ENCODE peak calls at places on chromosomes 4 and X, in five cellular contexts. V is tibial nerve, L is stomach, T is brain microvascular endothelial cell, X is HL-60. A is an unnamed sample.

GRCh38 chrX:41518127-41518840 is 71.1 kb downstream of the NYX start:
- DNase-seq in V (no peak), L (no peak), T (no peak), X (no peak), A (no peak)

GRCh38 chr4:124334119-124334518 is 378.4 kb downstream of the ANKRD50 start:
- DNase-seq in V (peak), L (no peak), T (peak), X (no peak), A (peak)

GRCh38 chr4:52911684-52912294 is 49.7 kb downstream of the RASL11B start:
- DNase-seq in V (peak), L (peak), T (peak), X (peak), A (no peak)

GRCh38 chrX:128728943-128729342 is 676.7 kb upstream of the ACTRT1 start:
- DNase-seq in V (no peak), L (no peak), T (no peak), X (no peak), A (no peak)

GRCh38 chrX:46994096-46994495 is 81.9 kb downstream of the JADE3 start:
- DNase-seq in V (no peak), L (no peak), T (no peak), X (no peak), A (no peak)

GRCh38 chr4:38132140-38132673 is 172.0 kb downstream of the PTTG2 start:
- DNase-seq in V (peak), L (no peak), T (peak), X (no peak), A (peak)

GRCh38 chrX:69615779-69616519 is at the start of gene EDA:
- DNase-seq in V (peak), L (peak), T (peak), X (peak), A (peak)

GRCh38 chr4:86496094-86497060 is 97.7 kb upstream of the PTPN13 start:
- DNase-seq in V (peak), L (peak), T (peak), X (peak), A (peak)

GRCh38 chrX:155876704-155877103 is 4.4 kb upstream of the VAMP7 start:
- DNase-seq in V (no peak), L (no peak), T (no peak), X (no peak), A (no peak)

GRCh38 chr4:75037253-75037652 is 104.3 kb downstream of the PARM1 start:
- DNase-seq in V (peak), L (no peak), T (no peak), X (no peak), A (no peak)

GRCh38 chr4:102552781-102553180 is 51.6 kb downstream of the NFKB1 start:
- DNase-seq in V (no peak), L (no peak), T (no peak), X (no peak), A (no peak)

GRCh38 chr4:112082954-112083586 is 62.2 kb upstream of the FAM241A start:
- DNase-seq in V (no peak), L (no peak), T (peak), X (no peak), A (peak)

GRCh38 chrX:111270339-111270738 is at the start of gene CAPN6:
- DNase-seq in V (no peak), L (peak), T (no peak), X (no peak), A (no peak)

DNA sequence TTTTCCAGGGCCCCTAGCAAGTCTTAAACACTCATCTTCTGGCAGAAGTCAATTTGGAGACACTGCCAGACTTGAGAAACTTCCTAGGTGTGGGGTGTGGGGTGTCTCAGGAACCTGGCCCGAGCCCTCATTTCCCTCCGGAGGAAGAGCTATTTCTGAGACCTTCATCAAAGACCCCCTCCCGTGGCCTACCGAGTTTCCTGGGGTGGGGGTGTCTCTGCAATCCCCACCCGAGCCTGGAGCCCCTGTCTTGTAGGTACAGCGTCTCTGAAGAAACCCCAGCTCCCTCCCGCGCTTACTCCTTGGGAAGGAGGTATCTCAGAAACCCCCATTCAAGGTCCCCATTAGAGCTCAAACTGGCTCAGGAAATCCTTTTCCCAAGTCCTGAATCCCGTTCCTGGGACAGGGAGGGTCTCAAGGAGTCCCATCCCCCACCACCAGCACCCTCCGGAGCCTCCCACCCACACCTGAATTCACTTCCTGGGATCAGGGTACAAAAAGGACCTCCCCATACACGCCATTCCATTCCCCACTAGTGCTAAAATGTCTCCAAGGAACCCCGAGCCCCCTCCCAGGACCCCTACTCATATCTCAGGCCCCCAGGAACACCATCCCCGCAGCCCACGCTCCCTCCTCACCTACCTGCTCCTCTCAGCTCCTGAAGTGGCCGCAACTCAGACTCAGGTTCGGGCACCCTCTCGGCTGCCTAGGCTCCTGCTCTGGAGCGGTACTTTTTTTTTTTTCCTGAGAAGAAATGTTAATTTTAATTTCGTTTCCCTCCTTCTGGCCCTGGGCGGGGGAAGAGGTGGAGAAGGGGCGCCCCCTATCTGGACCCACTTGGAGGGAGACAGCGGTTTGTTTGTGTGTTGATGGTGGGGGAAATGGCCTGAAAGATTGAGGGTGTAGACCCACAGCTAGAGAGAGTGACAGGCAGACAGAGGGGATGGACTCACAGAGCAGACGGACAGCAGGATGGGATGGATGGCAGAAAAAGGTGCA is 1.1 kb downstream of the SLC38A5 start:
- DNase-seq in V (no peak), L (no peak), T (no peak), X (peak), A (no peak)
- TF ChIP-seq CTCF in V (no peak), L (no peak), T (peak), X (no peak), A (peak)

GRCh38 chr4:73222466-73223257 is 35.9 kb downstream of the ANKRD17 start:
- DNase-seq in V (peak), L (peak), T (peak), X (peak), A (peak)
- H3K4me3 ChIP-seq in V (peak), L (peak), T (peak), X (peak), A (peak)

GRCh38 chr4:48683784-48684666 is 96.1 kb downstream of the FRYL start:
- DNase-seq in V (no peak), L (no peak), T (no peak), X (no peak), A (no peak)

GRCh38 chr4:48680848-48681568 is 99.1 kb downstream of the FRYL start:
- DNase-seq in V (no peak), L (no peak), T (no peak), X (no peak), A (no peak)

GRCh38 chr4:48687313-48687712 is 92.8 kb downstream of the FRYL start:
- DNase-seq in V (no peak), L (no peak), T (no peak), X (no peak), A (no peak)

GRCh38 chr4:48686369-48686768 is 93.7 kb downstream of the FRYL start:
- DNase-seq in V (no peak), L (no peak), T (no peak), X (no peak), A (no peak)

DNA sequence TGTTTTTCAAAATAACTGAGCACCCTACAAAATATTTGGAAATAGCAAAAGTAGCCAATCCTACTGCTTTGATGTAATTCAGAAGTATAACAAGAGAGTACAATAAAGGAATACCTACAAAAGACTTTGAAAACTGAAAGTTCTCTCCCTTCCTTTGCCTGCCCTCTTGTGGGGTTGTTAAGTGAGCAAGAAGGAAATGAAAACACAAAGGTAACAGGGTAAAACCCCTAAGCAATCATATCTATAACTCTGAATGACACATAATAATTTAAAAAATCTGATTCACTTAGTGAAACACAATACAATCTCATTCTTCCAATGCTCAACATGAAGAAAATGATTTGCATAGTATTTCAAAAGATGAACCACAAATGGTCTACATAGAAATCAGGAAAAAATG is 98.2 kb downstream of the FRYL start:
- DNase-seq in V (no peak), L (no peak), T (no peak), X (no peak), A (no peak)
- TF ChIP-seq CTCF in V (no peak), L (peak), T (peak), X (no peak), A (peak)

DNA sequence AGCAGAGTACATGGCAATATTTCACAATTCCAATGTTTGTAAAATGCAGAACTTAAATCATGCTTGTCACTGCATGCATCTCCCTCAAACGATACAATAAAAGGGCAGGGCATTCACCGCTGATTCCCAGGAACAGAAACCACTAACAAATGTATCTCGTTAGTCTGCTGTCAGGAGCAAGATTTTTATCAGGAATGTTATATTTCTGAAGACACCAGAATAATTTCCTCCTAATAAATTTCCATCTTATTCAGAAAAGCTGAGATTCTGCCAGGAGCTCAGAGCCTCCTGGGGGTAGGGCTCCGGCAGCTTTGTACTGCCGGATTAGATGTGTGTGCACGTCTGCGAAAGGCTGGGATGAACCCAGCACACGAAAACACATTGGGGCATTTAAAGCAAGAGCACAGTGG is 54.0 kb upstream of the LDB2 start:
- DNase-seq in V (no peak), L (no peak), T (no peak), X (no peak), A (no peak)
- H3K4me3 ChIP-seq in V (peak), L (no peak), T (no peak), X (no peak), A (no peak)

GRCh38 chrX:152725409-152725808 is 8.1 kb downstream of the CSAG1 start:
- DNase-seq in V (no peak), L (no peak), T (no peak), X (no peak), A (no peak)
- TF ChIP-seq CTCF in V (no peak), L (no peak), T (no peak), X (no peak), A (no peak)

DNA sequence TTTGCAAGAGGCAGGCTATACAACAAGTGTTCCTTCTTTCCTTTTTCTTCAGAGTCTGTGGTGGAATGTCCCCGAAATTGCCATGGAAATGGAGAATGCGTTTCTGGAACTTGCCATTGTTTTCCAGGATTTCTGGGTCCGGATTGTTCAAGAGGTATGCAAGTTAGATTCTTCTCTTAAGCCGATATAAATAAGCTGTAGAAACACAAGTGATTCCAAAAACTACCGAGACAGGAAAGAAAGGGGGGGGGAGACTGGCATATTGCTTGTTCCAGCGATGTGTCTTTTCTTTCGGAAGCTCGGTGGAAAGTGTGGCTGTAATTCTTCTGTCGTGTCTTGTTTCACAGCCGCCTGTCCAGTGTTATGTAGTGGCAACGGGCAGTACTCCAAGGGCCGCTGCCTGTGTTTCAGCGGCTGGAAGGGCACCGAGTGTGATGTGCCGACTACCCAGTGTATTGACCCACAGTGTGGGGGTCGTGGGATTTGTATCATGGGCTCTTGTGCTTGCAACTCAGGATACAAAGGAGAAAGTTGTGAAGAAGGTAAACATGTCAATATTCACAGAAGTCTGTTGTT is 236.9 kb downstream of the DCTD start:
- DNase-seq in V (no peak), L (no peak), T (no peak), X (no peak), A (peak)
- H3K4me3 ChIP-seq in V (no peak), L (no peak), T (no peak), X (no peak), A (no peak)

GRCh38 chr4:129111919-129112318 is 16.0 kb downstream of the C4orf33 start:
- DNase-seq in V (no peak), L (no peak), T (no peak), X (no peak), A (no peak)
- TF ChIP-seq CTCF in V (no peak), L (no peak), T (peak), X (no peak), A (no peak)

DNA sequence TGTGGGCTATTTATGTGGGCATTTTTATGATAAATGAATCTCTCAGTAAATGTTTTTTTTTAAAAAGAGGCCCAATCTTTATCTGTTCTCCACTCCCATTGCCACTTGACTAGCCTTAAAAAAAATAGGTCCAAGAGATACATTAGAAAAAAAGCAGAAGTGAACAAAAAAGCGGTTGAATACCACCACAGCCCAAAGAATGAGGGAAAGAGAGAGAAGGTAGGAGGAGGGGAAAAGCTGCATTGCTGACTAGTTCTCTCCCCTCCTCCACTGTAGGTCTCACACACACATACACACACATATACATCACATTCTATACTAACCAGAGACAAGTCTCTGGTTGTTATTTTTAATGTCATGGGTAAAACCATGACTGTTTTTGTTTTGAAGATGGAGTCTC is 95.8 kb upstream of the IL13RA1 start:
- DNase-seq in V (no peak), L (no peak), T (no peak), X (peak), A (no peak)
- H3K4me3 ChIP-seq in V (no peak), L (no peak), T (no peak), X (no peak), A (no peak)